ENCODE peak calls at places on chromosomes 1 and 21, in five cellular contexts. R is type B pancreatic cell, Q is GM10248, O is B cell, L is amygdala. V is an unnamed sample.
A peak's percentile ranks its signal among the peaks of the same experiment; 100 is the strongest.

GRCh38 chr1:218339267-218339831 is 5.8 kb upstream of the TGFB2 start:
- DNase-seq in R (no peak), Q (no peak), O (no peak), L (no peak), V (no peak)

GRCh38 chr1:66231162-66232077 is 302.5 kb upstream of the SGIP1 start:
- DNase-seq in R (no peak), Q (no peak), O (no peak), L (no peak), V (no peak)

GRCh38 chr1:107019166-107019565 is 37.3 kb upstream of the PRMT6 start:
- DNase-seq in R (no peak), Q (no peak), O (no peak), L (no peak), V (no peak)

GRCh38 chr1:25562101-25562927 is 18.9 kb downstream of the LDLRAP1 start:
- DNase-seq in R (no peak), Q (peak; percentile 87), O (peak; percentile 92), L (no peak), V (no peak)

GRCh38 chr1:107649023-107649422 is 316.0 kb downstream of the VAV3 start:
- DNase-seq in R (no peak), Q (no peak), O (no peak), L (no peak), V (no peak)

GRCh38 chr1:222335586-222335985 is 212.3 kb downstream of the HHIPL2 start:
- DNase-seq in R (no peak), Q (no peak), O (no peak), L (no peak), V (no peak)

GRCh38 chr1:31618916-31619846 is 1.7 kb downstream of the HCRTR1 start:
- DNase-seq in R (no peak), Q (no peak), O (no peak), L (no peak), V (peak; percentile 15)

GRCh38 chr1:62336638-62337534 is 17.7 kb upstream of the KANK4 start:
- DNase-seq in R (no peak), Q (no peak), O (no peak), L (no peak), V (no peak)

GRCh38 chr1:65508051-65508450 is 87.6 kb downstream of the LEPR start:
- DNase-seq in R (no peak), Q (no peak), O (no peak), L (no peak), V (no peak)

GRCh38 chr1:81811757-81812371 is 11.1 kb downstream of the ADGRL2 start:
- DNase-seq in R (no peak), Q (no peak), O (no peak), L (no peak), V (no peak)

GRCh38 chr1:46087891-46088290 is 44.5 kb downstream of the PIK3R3 start:
- DNase-seq in R (no peak), Q (no peak), O (no peak), L (no peak), V (no peak)

GRCh38 chr1:47031059-47031458 is 7.6 kb downstream of the CYP4X1 start:
- DNase-seq in R (no peak), Q (no peak), O (no peak), L (no peak), V (peak; percentile 39)

GRCh38 chr1:70947864-70948263 is 99.8 kb downstream of the PTGER3 start:
- DNase-seq in R (no peak), Q (no peak), O (no peak), L (no peak), V (no peak)

GRCh38 chr21:44281801-44282200 is 3.9 kb upstream of the AIRE start:
- DNase-seq in R (no peak), Q (no peak), O (no peak), L (no peak), V (no peak)

GRCh38 chr1:99133759-99134158 is 129.1 kb upstream of the PLPPR5 start:
- DNase-seq in R (no peak), Q (no peak), O (no peak), L (no peak), V (no peak)

GRCh38 chr1:147598631-147599361 is 57.5 kb downstream of the BCL9 start:
- DNase-seq in R (peak; percentile 80), Q (peak; percentile 31), O (peak; percentile 30), L (no peak), V (peak; percentile 30)

GRCh38 chr1:241265428-241265827 is 91.6 kb downstream of the RGS7 start:
- DNase-seq in R (no peak), Q (no peak), O (no peak), L (no peak), V (no peak)

GRCh38 chr1:87760100-87760499 is 431.4 kb downstream of the LMO4 start:
- DNase-seq in R (no peak), Q (no peak), O (no peak), L (no peak), V (no peak)